ENCODE peak calls at places on chromosomes 12 and 14, in nine cellular contexts. Y is natural killer cell; E is Right ventricle myocardium inferior; A is body of pancreas; L is aorta; X is psoas muscle; D is Right ventricle myocardium superior; N is right cardiac atrium; M is activated CD8-positive, alpha-beta T cell treated with anti-CD3 and anti-CD28 coated beads, Interleukin-2, amount 10 ng/mL, durations not matched to agents 7 days and 5 days. B is an unnamed sample.

GRCh38 chr12:103046154-103046553 is 88.7 kb downstream of the ASCL1 start:
- ATAC-seq in X (no peak), A (no peak), Y (no peak), E (no peak), M (no peak), L (no peak), D (no peak), N (no peak), B (no peak)

GRCh38 chr14:24395609-24396580 is 2.9 kb upstream of the NYNRIN start:
- ATAC-seq in D (no peak), L (no peak), Y (no peak), N (no peak), A (no peak), M (no peak), X (no peak), E (no peak), B (no peak)

GRCh38 chr12:9776795-9777194 is 16.1 kb upstream of the CD69 start:
- ATAC-seq in E (no peak), M (no peak), N (no peak), Y (no peak), X (no peak), L (no peak), A (no peak), D (no peak), B (no peak)

GRCh38 chr12:122985590-122986257 is 5.2 kb downstream of the ARL6IP4 start:
- ATAC-seq in A (no peak), D (no peak), L (no peak), Y (no peak), N (no peak), E (no peak), M (no peak), X (no peak), B (no peak)

GRCh38 chr12:2959508-2960431 is 573 bp downstream of the TEAD4 start:
- ATAC-seq in E (peak; percentile 60), N (peak; percentile 62), A (peak; percentile 47), M (peak; percentile 57), L (peak; percentile 78), X (peak; percentile 67), D (peak; percentile 72), Y (no peak), B (peak; percentile 66)

GRCh38 chr12:102024765-102025164 is 37.0 kb downstream of the WASHC3 start:
- ATAC-seq in M (no peak), A (no peak), N (no peak), X (no peak), L (no peak), D (no peak), E (no peak), Y (no peak), B (no peak)

GRCh38 chr12:51905507-51906438 is 1.5 kb upstream of the ACVRL1 start:
- ATAC-seq in Y (no peak), A (peak; percentile 51), E (peak; percentile 88), N (peak; percentile 87), L (peak; percentile 77), M (no peak), X (peak; percentile 58), D (peak; percentile 83), B (peak; percentile 82)

GRCh38 chr14:34098985-34099349 is 148.1 kb upstream of the EGLN3 start:
- ATAC-seq in Y (no peak), X (no peak), M (no peak), E (no peak), D (peak; percentile 19), L (no peak), N (no peak), A (no peak), B (no peak)

GRCh38 chr14:23125933-23126524 is 7.0 kb upstream of the CEBPE start:
- ATAC-seq in D (peak; percentile 43), N (no peak), L (no peak), M (no peak), E (peak; percentile 32), X (no peak), Y (no peak), A (no peak), B (no peak)

GRCh38 chr12:131818821-131819585 is 9.2 kb upstream of the MMP17 start:
- ATAC-seq in L (no peak), Y (no peak), D (no peak), N (peak; percentile 28), E (peak; percentile 26), M (no peak), A (no peak), X (no peak), B (peak; percentile 87)

GRCh38 chr12:57745485-57745881 is 644 bp downstream of the TSPAN31 start:
- ATAC-seq in L (no peak), X (peak; percentile 6), D (no peak), Y (no peak), N (peak; percentile 18), M (no peak), A (no peak), E (no peak), B (no peak)

GRCh38 chr12:80763874-80764273 is 47.2 kb downstream of the MYF5 start:
- ATAC-seq in Y (no peak), N (no peak), L (no peak), M (no peak), D (no peak), A (peak; percentile 55), X (no peak), E (no peak), B (no peak)

GRCh38 chr12:96106137-96106536 is 70.8 kb upstream of the LTA4H start:
- ATAC-seq in Y (no peak), N (no peak), M (no peak), X (no peak), A (no peak), L (no peak), D (no peak), E (no peak), B (no peak)

GRCh38 chr12:71888521-71888920 is 49.0 kb downstream of the TBC1D15 start:
- ATAC-seq in L (no peak), M (no peak), X (peak; percentile 33), A (no peak), D (no peak), Y (no peak), E (no peak), N (no peak), B (no peak)

GRCh38 chr12:66709893-66710292 is 31.0 kb upstream of the GRIP1 start:
- ATAC-seq in M (no peak), N (no peak), Y (no peak), E (no peak), D (no peak), A (no peak), L (no peak), X (no peak), B (no peak)

GRCh38 chr12:47889040-47889439 is 15.8 kb downstream of the VDR start:
- ATAC-seq in D (no peak), Y (peak; percentile 80), N (peak; percentile 41), E (peak; percentile 54), X (no peak), M (peak; percentile 72), L (no peak), A (no peak), B (peak; percentile 34)

GRCh38 chr12:47316609-47317049 is 236.9 kb upstream of the AMIGO2 start:
- ATAC-seq in D (peak; percentile 48), A (peak; percentile 34), M (no peak), X (no peak), E (peak; percentile 62), N (peak; percentile 42), Y (no peak), L (no peak), B (peak; percentile 65)

GRCh38 chr12:75642226-75642625 is 130.8 kb upstream of the KRR1 start:
- ATAC-seq in A (no peak), L (no peak), N (no peak), Y (no peak), M (no peak), E (no peak), X (no peak), D (no peak), B (no peak)

GRCh38 chr12:62278022-62278421 is 17.8 kb downstream of the USP15 start:
- ATAC-seq in L (no peak), M (no peak), D (no peak), A (no peak), E (no peak), Y (no peak), X (no peak), N (no peak), B (no peak)

GRCh38 chr12:120241561-120242274 is 23.8 kb downstream of the PXN start:
- ATAC-seq in X (no peak), E (no peak), M (no peak), L (no peak), A (no peak), N (no peak), D (no peak), Y (no peak), B (no peak)

GRCh38 chr14:34946699-34947098 is 36.1 kb upstream of the SRP54 start:
- ATAC-seq in X (no peak), D (no peak), Y (no peak), E (no peak), N (no peak), A (no peak), M (no peak), L (no peak), B (no peak)

GRCh38 chr12:111359914-111360276 is 9.0 kb downstream of the PHETA1 start:
- ATAC-seq in Y (no peak), E (no peak), A (no peak), D (no peak), M (no peak), L (no peak), N (no peak), X (no peak), B (no peak)

GRCh38 chr12:75837700-75838099 is 193.9 kb downstream of the PHLDA1 start:
- ATAC-seq in E (peak; percentile 70), L (no peak), M (no peak), A (no peak), N (peak; percentile 64), Y (no peak), D (peak; percentile 69), X (no peak), B (no peak)

GRCh38 chr14:54698501-54698900 is 131.6 kb downstream of the SAMD4A start:
- ATAC-seq in L (no peak), D (peak; percentile 58), N (peak; percentile 32), E (peak; percentile 37), M (no peak), A (no peak), X (peak; percentile 36), Y (no peak), B (no peak)

GRCh38 chr12:46941981-46942380 is 116.2 kb upstream of the SLC38A4 start:
- ATAC-seq in A (no peak), Y (no peak), N (no peak), M (no peak), X (no peak), L (no peak), E (no peak), D (no peak), B (no peak)

GRCh38 chr12:75560167-75560566 is 48.8 kb upstream of the KRR1 start:
- ATAC-seq in M (no peak), A (peak; percentile 80), L (no peak), N (peak; percentile 61), Y (no peak), E (no peak), D (peak; percentile 43), X (no peak), B (no peak)

GRCh38 chr12:105822131-105823103 is 316.3 kb downstream of the NUAK1 start:
- ATAC-seq in N (no peak), D (no peak), L (no peak), M (no peak), E (no peak), A (no peak), X (no peak), Y (no peak), B (no peak)

GRCh38 chr12:60148831-60149230 is 553.0 kb downstream of the SLC16A7 start:
- ATAC-seq in A (no peak), E (no peak), M (no peak), X (no peak), L (no peak), N (no peak), D (no peak), Y (no peak), B (no peak)

GRCh38 chr14:104956290-104956890 is 21.8 kb downstream of the AHNAK2 start:
- ATAC-seq in N (peak; percentile 14), L (no peak), E (no peak), X (no peak), M (no peak), A (no peak), Y (no peak), D (no peak), B (no peak)

GRCh38 chr12:20624718-20625117 is 70.4 kb upstream of the SLCO1C1 start:
- ATAC-seq in X (no peak), L (no peak), M (no peak), Y (no peak), N (no peak), E (peak; percentile 27), A (no peak), D (peak; percentile 20), B (no peak)

GRCh38 chr12:122471324-122472226 is 29.2 kb downstream of the ZCCHC8 start:
- ATAC-seq in M (peak; percentile 56), A (peak; percentile 85), L (peak; percentile 87), Y (peak; percentile 83), D (peak; percentile 72), X (peak; percentile 60), E (no peak), N (peak; percentile 50), B (peak; percentile 68)